ENCODE peak calls at places on chromosomes 7 and 10, in ten cellular contexts. A is GM23338; N is hepatocyte; C is CD8-positive, alpha-beta T cell; R is ovary; Z is cardiac muscle cell; T is A549; Q is fibroblast of pulmonary artery; D is foreskin fibroblast; W is AG04449. O is an unnamed sample.

GRCh38 chr10:64771253-64771652 is 1250.1 kb downstream of the REEP3 start:
- DNase-seq in A (no peak), N (no peak), C (no peak), R (no peak), Z (no peak), T (no peak), Q (no peak), D (no peak), W (no peak), O (no peak)

GRCh38 chr10:44571701-44572100 is 186.8 kb upstream of the CXCL12 start:
- DNase-seq in A (no peak), N (no peak), C (no peak), R (no peak), Z (no peak), T (no peak), Q (peak; percentile 14), D (peak; percentile 62), W (no peak), O (peak; percentile 53)

GRCh38 chr10:123548779-123549178 is 117.4 kb upstream of the GPR26 start:
- DNase-seq in A (peak; percentile 26), N (no peak), C (no peak), R (no peak), Z (no peak), T (no peak), Q (no peak), D (no peak), W (no peak), O (no peak)

GRCh38 chr10:126533644-126534043 is 136.8 kb downstream of the C10orf90 start:
- DNase-seq in A (no peak), N (no peak), C (no peak), R (no peak), Z (no peak), T (no peak), Q (no peak), D (no peak), W (no peak), O (no peak)

GRCh38 chr7:157434701-157435100 is 97.9 kb downstream of the DNAJB6 start:
- DNase-seq in A (no peak), N (no peak), C (no peak), R (no peak), Z (no peak), T (no peak), Q (no peak), D (no peak), W (no peak), O (no peak)

GRCh38 chr10:98030093-98030821 is at the start of gene CRTAC1:
- DNase-seq in A (peak; percentile 92), N (peak; percentile 78), C (no peak), R (peak; percentile 28), Z (peak; percentile 91), T (peak; percentile 32), Q (peak; percentile 10), D (peak; percentile 49), W (no peak), O (peak; percentile 9)

GRCh38 chr10:49387029-49387428 is 8.9 kb downstream of the DRGX start:
- DNase-seq in A (no peak), N (no peak), C (no peak), R (no peak), Z (no peak), T (no peak), Q (peak; percentile 35), D (peak; percentile 79), W (peak; percentile 31), O (peak; percentile 67)

GRCh38 chr7:30528779-30529178 is 24.1 kb upstream of the GGCT start:
- DNase-seq in A (no peak), N (no peak), C (no peak), R (no peak), Z (no peak), T (no peak), Q (no peak), D (no peak), W (no peak), O (no peak)

GRCh38 chr10:70374775-70375614 is 7.4 kb downstream of the LRRC20 start:
- DNase-seq in A (no peak), N (no peak), C (no peak), R (no peak), Z (no peak), T (no peak), Q (peak; percentile 19), D (peak; percentile 21), W (no peak), O (peak; percentile 18)

GRCh38 chr10:70378122-70378521 is 4.3 kb downstream of the LRRC20 start:
- DNase-seq in A (no peak), N (peak; percentile 71), C (no peak), R (no peak), Z (no peak), T (peak; percentile 81), Q (peak; percentile 78), D (peak; percentile 86), W (peak; percentile 83), O (peak; percentile 94)

GRCh38 chr10:70379581-70380176 is 2.7 kb downstream of the LRRC20 start:
- DNase-seq in A (peak; percentile 83), N (no peak), C (no peak), R (no peak), Z (no peak), T (peak; percentile 50), Q (no peak), D (peak; percentile 49), W (no peak), O (no peak)

GRCh38 chr10:70380350-70381135 is 1.9 kb downstream of the LRRC20 start:
- DNase-seq in A (no peak), N (no peak), C (no peak), R (no peak), Z (no peak), T (no peak), Q (no peak), D (no peak), W (no peak), O (no peak)

GRCh38 chr10:70376436-70377378 is 5.7 kb downstream of the LRRC20 start:
- DNase-seq in A (no peak), N (no peak), C (no peak), R (no peak), Z (no peak), T (no peak), Q (no peak), D (peak; percentile 30), W (no peak), O (no peak)
- TF ChIP-seq CTCF in A (no peak), N (no peak), C (no peak), R (no peak), Z (no peak), T (no peak), Q (no peak), D (no peak), W (no peak), O (no peak)

DNA sequence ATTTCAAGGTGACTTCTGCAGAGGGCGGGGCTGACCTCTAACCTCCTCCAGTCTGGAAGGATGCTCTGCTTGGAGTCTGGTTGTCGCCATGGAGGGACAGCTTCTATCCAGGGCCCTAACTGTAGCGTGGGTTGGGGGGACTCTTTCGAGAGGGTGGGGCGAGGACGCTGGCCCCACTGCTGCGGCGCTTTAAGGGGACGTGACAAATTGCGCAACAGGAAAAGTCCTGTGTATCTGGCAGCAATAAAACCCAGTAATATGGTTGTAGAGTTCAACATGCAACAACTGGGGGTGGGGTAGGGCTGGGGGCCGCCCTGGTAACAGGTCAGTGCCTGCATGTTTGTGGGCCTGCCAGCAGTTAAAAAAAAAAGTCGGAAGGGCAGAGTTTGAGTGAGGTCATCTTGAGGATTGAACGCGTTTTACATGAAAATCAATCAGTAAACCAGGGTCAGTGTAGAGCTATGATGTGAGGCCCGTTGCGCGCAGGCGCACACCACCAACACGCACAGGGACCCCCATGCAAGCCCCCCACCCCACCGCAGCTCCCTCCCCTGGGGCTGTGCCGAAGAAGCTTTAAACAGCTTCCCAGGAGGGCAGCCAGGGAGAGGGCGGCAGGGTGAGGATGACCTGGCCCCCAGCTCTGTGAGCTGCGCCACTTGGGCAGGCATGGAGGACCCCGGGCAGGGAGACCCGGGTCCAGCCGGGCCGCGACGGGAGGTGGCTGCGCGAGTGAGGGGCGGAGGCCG is 4.3 kb downstream of the SHH start:
- DNase-seq in A (peak; percentile 35), N (peak; percentile 84), C (no peak), R (no peak), Z (no peak), T (no peak), Q (no peak), D (no peak), W (no peak), O (no peak)
- H3K4me3 ChIP-seq in A (peak overlapping the region; percentile 55), N (peak overlapping the region; percentile 72), C (no peak overlapping the region), R (no peak overlapping the region), Z (peak overlapping the region; percentile 10), T (peak overlapping the region; percentile 51), Q (no peak overlapping the region), D (no peak overlapping the region), W (no peak overlapping the region), O (no peak overlapping the region)

GRCh38 chr7:80089341-80089740 is 45.3 kb upstream of the GNAI1 start:
- DNase-seq in A (no peak), N (no peak), C (no peak), R (no peak), Z (no peak), T (no peak), Q (peak; percentile 33), D (peak; percentile 52), W (no peak), O (peak; percentile 6)

GRCh38 chr7:80087768-80088170 is 46.9 kb upstream of the GNAI1 start:
- DNase-seq in A (no peak), N (no peak), C (no peak), R (no peak), Z (no peak), T (no peak), Q (no peak), D (peak; percentile 28), W (no peak), O (peak; percentile 17)

GRCh38 chr7:80082214-80082613 is 52.4 kb upstream of the GNAI1 start:
- DNase-seq in A (no peak), N (no peak), C (no peak), R (no peak), Z (no peak), T (no peak), Q (no peak), D (no peak), W (no peak), O (no peak)

GRCh38 chr7:80088705-80089104 is 45.9 kb upstream of the GNAI1 start:
- DNase-seq in A (no peak), N (no peak), C (no peak), R (no peak), Z (no peak), T (no peak), Q (peak; percentile 32), D (peak; percentile 46), W (no peak), O (peak; percentile 11)

DNA sequence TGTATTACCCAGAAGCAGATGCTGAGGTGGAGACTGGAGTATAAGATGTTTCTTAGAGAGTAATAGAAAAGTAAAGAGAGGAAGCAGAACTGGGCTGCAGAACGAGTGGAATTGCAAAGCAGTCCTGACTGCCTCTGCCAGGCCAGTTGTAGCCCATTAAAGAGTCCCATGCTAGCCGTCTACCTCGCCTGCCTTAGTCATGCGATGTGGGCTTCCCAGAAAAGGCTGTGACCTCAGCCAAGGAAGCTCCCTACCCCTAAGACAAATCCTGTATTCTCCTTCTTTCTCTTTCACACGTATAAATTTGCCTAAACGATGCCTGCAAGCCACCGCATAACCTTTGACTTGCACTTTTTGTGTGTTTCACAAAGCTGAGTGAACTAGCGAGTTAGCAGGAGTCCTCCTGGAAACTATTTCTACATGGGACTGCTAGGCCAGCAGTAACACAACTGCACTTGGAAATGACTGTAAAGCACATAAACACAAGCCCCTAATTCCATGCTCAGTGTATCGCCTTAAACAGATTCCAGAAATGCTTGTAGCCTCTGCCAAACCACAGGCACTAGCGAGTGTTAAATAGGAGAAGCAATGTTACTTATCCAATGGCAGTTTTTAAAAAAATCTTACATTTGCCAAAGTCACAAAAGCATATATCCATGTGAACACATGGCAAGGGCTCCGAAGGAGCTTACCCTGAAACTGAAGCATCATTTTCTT is 47.4 kb upstream of the GNAI1 start:
- DNase-seq in A (no peak), N (no peak), C (no peak), R (no peak), Z (no peak), T (no peak), Q (peak; percentile 76), D (peak; percentile 39), W (peak; percentile 63), O (peak; percentile 76)
- TF ChIP-seq CTCF in A (no peak), N (no peak), C (no peak), R (no peak), Z (no peak), T (no peak), Q (no peak), D (no peak), W (no peak), O (no peak)

GRCh38 chr7:39621784-39622411 is 1.5 kb upstream of the RALA start:
- DNase-seq in A (no peak), N (no peak), C (no peak), R (no peak), Z (no peak), T (no peak), Q (no peak), D (peak; percentile 68), W (no peak), O (peak; percentile 49)
- H3K4me3 ChIP-seq in A (peak overlapping the region; percentile 87), N (peak overlapping the region; percentile 59), C (no peak overlapping the region), R (no peak overlapping the region), Z (no peak overlapping the region), T (peak overlapping the region; percentile 77), Q (peak overlapping the region; percentile 99), D (no peak overlapping the region), W (peak overlapping the region; percentile 77), O (peak overlapping the region; percentile 80)